ENCODE peak calls at places on chromosomes 13 and 19, in five cellular contexts. O is A549, P is IMR-90, S is SK-N-SH, L is GM12878. G is an unnamed sample.

GRCh38 chr19:56538761-56539263 is at the start of gene ZFP28:
- DNase-seq in O (no peak), P (no peak), S (peak; percentile 95), L (no peak), G (no peak)

GRCh38 chr19:28289294-28290063 is 923.5 kb downstream of the UQCRFS1 start:
- DNase-seq in O (no peak), P (no peak), S (peak; percentile 18), L (no peak), G (no peak)

GRCh38 chr13:32804673-32805260 is 211.5 kb upstream of the KL start:
- DNase-seq in O (no peak), P (peak; percentile 51), S (no peak), L (no peak), G (no peak)

GRCh38 chr13:50766043-50766442 is 77.4 kb downstream of the DLEU7 start:
- DNase-seq in O (no peak), P (no peak), S (no peak), L (no peak), G (no peak)

GRCh38 chr19:43759515-43759914 is 4.8 kb upstream of the SMG9 start:
- DNase-seq in O (peak; percentile 84), P (peak; percentile 55), S (no peak), L (no peak), G (peak; percentile 58)

GRCh38 chr19:49666120-49666444 is 349 bp downstream of the BCL2L12 start:
- DNase-seq in O (no peak), P (no peak), S (no peak), L (no peak), G (no peak)

GRCh38 chr19:12723643-12724426 is at the start of gene TNPO2:
- DNase-seq in O (peak; percentile 60), P (peak; percentile 62), S (peak; percentile 88), L (peak; percentile 40), G (peak; percentile 69)

GRCh38 chr19:7823902-7824301 is 6.1 kb upstream of the EVI5L start:
- DNase-seq in O (no peak), P (no peak), S (no peak), L (no peak), G (no peak)

GRCh38 chr13:101708115-101708514 is 255.6 kb downstream of the ITGBL1 start:
- DNase-seq in O (no peak), P (no peak), S (no peak), L (no peak), G (no peak)

GRCh38 chr19:41307090-41307875 is 2.7 kb upstream of the CCDC97 start:
- DNase-seq in O (no peak), P (no peak), S (no peak), L (no peak), G (no peak)

GRCh38 chr13:20190481-20191310 is 2.0 kb downstream of the GJB2 start:
- DNase-seq in O (no peak), P (peak; percentile 90), S (no peak), L (no peak), G (no peak)

GRCh38 chr13:87131611-87132010 is 539.6 kb upstream of the SLITRK5 start:
- DNase-seq in O (no peak), P (no peak), S (no peak), L (no peak), G (no peak)

GRCh38 chr19:22144394-22144793 is 52.4 kb downstream of the ZNF676 start:
- DNase-seq in O (no peak), P (peak; percentile 10), S (peak; percentile 4), L (no peak), G (peak; percentile 9)

GRCh38 chr19:12574036-12574435 is 22.8 kb upstream of the ZNF564 start:
- DNase-seq in O (no peak), P (no peak), S (no peak), L (peak; percentile 71), G (no peak)

GRCh38 chr13:45416521-45417125 is 1.6 kb downstream of the SLC25A30 start:
- DNase-seq in O (no peak), P (no peak), S (no peak), L (no peak), G (peak; percentile 18)

GRCh38 chr19:13152356-13152853 is 2.2 kb downstream of the IER2 start:
- DNase-seq in O (no peak), P (no peak), S (no peak), L (no peak), G (no peak)

GRCh38 chr13:85806553-85807175 is 7.4 kb upstream of the SLITRK6 start:
- DNase-seq in O (no peak), P (peak; percentile 61), S (peak; percentile 17), L (no peak), G (no peak)

GRCh38 chr13:58946274-58946673 is 1217.5 kb downstream of the DIAPH3 start:
- DNase-seq in O (no peak), P (no peak), S (no peak), L (no peak), G (no peak)

GRCh38 chr19:18085702-18086457 is 854 bp downstream of the IL12RB1 start:
- DNase-seq in O (no peak), P (no peak), S (no peak), L (no peak), G (no peak)

GRCh38 chr19:38644719-38645118 is 2.7 kb upstream of the ACTN4 start:
- DNase-seq in O (no peak), P (no peak), S (no peak), L (no peak), G (no peak)

GRCh38 chr19:38639679-38640078 is 7.8 kb upstream of the ACTN4 start:
- DNase-seq in O (no peak), P (no peak), S (no peak), L (no peak), G (no peak)

GRCh38 chr19:38640368-38640767 is 7.1 kb upstream of the ACTN4 start:
- DNase-seq in O (no peak), P (peak; percentile 56), S (no peak), L (no peak), G (no peak)

GRCh38 chr19:38638461-38638860 is 9.0 kb upstream of the ACTN4 start:
- DNase-seq in O (no peak), P (no peak), S (no peak), L (no peak), G (no peak)

GRCh38 chr19:38642176-38642575 is 5.3 kb upstream of the ACTN4 start:
- DNase-seq in O (no peak), P (no peak), S (no peak), L (no peak), G (no peak)
- TF ChIP-seq RCOR1 in O (no peak), P (no peak), S (no peak), L (no peak), G (no peak)

GRCh38 chr13:22735381-22735995 is 445.3 kb upstream of the SGCG start:
- DNase-seq in O (no peak), P (no peak), S (no peak), L (no peak), G (no peak)

GRCh38 chr13:22740264-22740663 is 440.5 kb upstream of the SGCG start:
- DNase-seq in O (no peak), P (no peak), S (no peak), L (no peak), G (no peak)

GRCh38 chr13:22736768-22737092 is 444.0 kb upstream of the SGCG start:
- DNase-seq in O (no peak), P (no peak), S (no peak), L (no peak), G (no peak)

GRCh38 chr13:22738357-22738756 is 442.4 kb upstream of the SGCG start:
- DNase-seq in O (no peak), P (no peak), S (no peak), L (no peak), G (no peak)

GRCh38 chr13:22736084-22736767 is 444.6 kb upstream of the SGCG start:
- DNase-seq in O (no peak), P (no peak), S (no peak), L (no peak), G (no peak)
- TF ChIP-seq RCOR1 in O (no peak), P (no peak), S (no peak), L (no peak), G (no peak)

GRCh38 chr13:27128825-27129627 is 42.6 kb downstream of the USP12 start:
- DNase-seq in O (no peak), P (no peak), S (no peak), L (no peak), G (no peak)

GRCh38 chr13:27132538-27132937 is 39.1 kb downstream of the USP12 start:
- DNase-seq in O (no peak), P (no peak), S (no peak), L (peak; percentile 40), G (no peak)

GRCh38 chr13:27130223-27131015 is 41.2 kb downstream of the USP12 start:
- DNase-seq in O (no peak), P (peak; percentile 76), S (no peak), L (no peak), G (no peak)

GRCh38 chr13:27131906-27132305 is 39.7 kb downstream of the USP12 start:
- DNase-seq in O (no peak), P (no peak), S (no peak), L (no peak), G (no peak)

DNA sequence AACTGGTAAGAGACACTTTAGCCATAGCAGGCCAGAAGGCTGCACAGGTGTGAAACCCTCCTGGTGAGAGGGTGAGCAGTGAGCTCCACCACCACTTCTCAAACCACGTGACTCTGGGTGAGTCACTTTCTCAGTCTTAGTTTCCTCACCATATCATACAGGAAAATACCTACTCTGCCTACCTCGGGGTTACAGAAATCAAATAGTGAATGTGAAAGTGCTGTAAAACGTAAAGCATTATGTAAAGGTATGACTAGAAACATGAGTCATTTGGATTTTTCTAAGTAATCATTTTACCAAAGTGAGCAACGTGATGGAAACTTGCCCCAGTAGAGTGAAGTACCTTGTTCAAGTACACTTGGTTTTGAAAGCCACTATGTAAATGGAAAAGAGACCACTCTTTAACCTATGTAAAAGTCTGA is 40.4 kb downstream of the USP12 start:
- DNase-seq in O (no peak), P (peak; percentile 55), S (no peak), L (peak; percentile 99), G (peak; percentile 33)
- TF ChIP-seq RCOR1 in O (no peak), P (no peak), S (no peak), L (no peak), G (no peak)

GRCh38 chr13:39407786-39408185 is 195.2 kb downstream of the LHFPL6 start:
- DNase-seq in O (no peak), P (no peak), S (no peak), L (no peak), G (no peak)

GRCh38 chr13:39405107-39405506 is 197.9 kb downstream of the LHFPL6 start:
- DNase-seq in O (no peak), P (peak; percentile 44), S (no peak), L (no peak), G (no peak)

GRCh38 chr13:39405596-39405995 is 197.4 kb downstream of the LHFPL6 start:
- DNase-seq in O (no peak), P (no peak), S (no peak), L (no peak), G (no peak)

GRCh38 chr13:39407138-39407537 is 195.9 kb downstream of the LHFPL6 start:
- DNase-seq in O (no peak), P (no peak), S (no peak), L (no peak), G (no peak)

GRCh38 chr13:39406688-39407087 is 196.3 kb downstream of the LHFPL6 start:
- DNase-seq in O (no peak), P (no peak), S (no peak), L (peak; percentile 9), G (peak; percentile 9)
- TF ChIP-seq RCOR1 in O (no peak), P (no peak), S (no peak), L (no peak), G (no peak)

GRCh38 chr19:609001-609340 is 19.3 kb downstream of the HCN2 start:
- DNase-seq in O (no peak), P (no peak), S (peak; percentile 89), L (no peak), G (no peak)
- TF ChIP-seq RCOR1 in O (no peak), P (no peak), S (no peak), L (no peak), G (no peak)